ENCODE peak calls at places on chromosome 20, in four cellular contexts. C, B, V and N are unnamed samples.

GRCh38 chr20:33687370-33687915 is 1.3 kb upstream of the E2F1 start:
- DNase-seq in C (no peak), B (no peak), V (no peak), N (no peak)

GRCh38 chr20:23050847-23051627 is 1.6 kb upstream of the THBD start:
- DNase-seq in C (peak; percentile 97), V (peak; percentile 93), B (peak; percentile 30), N (no peak)

GRCh38 chr20:59031326-59032022 is 661 bp downstream of the ATP5F1E start:
- DNase-seq in C (peak; percentile 25), V (no peak), B (peak; percentile 15), N (peak; percentile 48)

GRCh38 chr20:17108896-17109295 is 117.9 kb upstream of the PCSK2 start:
- DNase-seq in C (no peak), V (no peak), B (no peak), N (no peak)

GRCh38 chr20:61874421-61875068 is 191.1 kb downstream of the TAF4 start:
- DNase-seq in C (peak; percentile 78), V (peak; percentile 81), B (no peak), N (peak; percentile 7)

GRCh38 chr20:59939052-59939878 is 840 bp downstream of the PPP1R3D start:
- DNase-seq in V (peak; percentile 55), B (no peak), C (peak; percentile 69), N (no peak)

GRCh38 chr20:47487175-47487917 is 14.3 kb upstream of the NCOA3 start:
- DNase-seq in V (no peak), C (no peak), B (no peak), N (peak; percentile 96)

GRCh38 chr20:59752704-59753460 is 148.5 kb downstream of the PHACTR3 start:
- DNase-seq in B (no peak), C (no peak), V (no peak), N (peak; percentile 2)

GRCh38 chr20:36320898-36321695 is 15.0 kb downstream of the DLGAP4 start:
- DNase-seq in B (no peak), V (no peak), C (no peak), N (no peak)

GRCh38 chr20:13874269-13875158 is 89.7 kb downstream of the NDUFAF5 start:
- DNase-seq in V (peak; percentile 52), C (peak; percentile 74), B (no peak), N (no peak)

GRCh38 chr20:32536861-32537656 is 48.1 kb downstream of the NOL4L start:
- DNase-seq in B (peak; percentile 78), C (peak; percentile 61), V (peak; percentile 39), N (peak; percentile 68)

GRCh38 chr20:62316331-62317166 is 13.8 kb downstream of the ADRM1 start:
- DNase-seq in C (no peak), B (no peak), V (no peak), N (no peak)

GRCh38 chr20:43536817-43537440 is 21.9 kb upstream of the SGK2 start:
- DNase-seq in B (no peak), C (peak; percentile 17), V (no peak), N (no peak)

GRCh38 chr20:20139403-20139802 is 87.1 kb downstream of the CFAP61 start:
- DNase-seq in B (no peak), C (no peak), V (no peak), N (no peak)

GRCh38 chr20:25453035-25453810 is 45.8 kb downstream of the GINS1 start:
- DNase-seq in V (no peak), C (no peak), B (no peak), N (no peak)

GRCh38 chr20:47574616-47575401 is 73.1 kb downstream of the NCOA3 start:
- DNase-seq in C (peak; percentile 13), B (peak; percentile 16), V (no peak), N (peak; percentile 83)

GRCh38 chr20:8562356-8562755 is 430.3 kb downstream of the PLCB1 start:
- DNase-seq in B (no peak), V (no peak), C (no peak), N (no peak)

GRCh38 chr20:50338479-50339195 is 148.0 kb downstream of the CEBPB start:
- DNase-seq in C (peak; percentile 73), B (peak; percentile 86), V (peak; percentile 39), N (no peak)

GRCh38 chr20:17381701-17382100 is 149.5 kb downstream of the BFSP1 start:
- DNase-seq in B (no peak), C (no peak), V (no peak), N (no peak)

DNA sequence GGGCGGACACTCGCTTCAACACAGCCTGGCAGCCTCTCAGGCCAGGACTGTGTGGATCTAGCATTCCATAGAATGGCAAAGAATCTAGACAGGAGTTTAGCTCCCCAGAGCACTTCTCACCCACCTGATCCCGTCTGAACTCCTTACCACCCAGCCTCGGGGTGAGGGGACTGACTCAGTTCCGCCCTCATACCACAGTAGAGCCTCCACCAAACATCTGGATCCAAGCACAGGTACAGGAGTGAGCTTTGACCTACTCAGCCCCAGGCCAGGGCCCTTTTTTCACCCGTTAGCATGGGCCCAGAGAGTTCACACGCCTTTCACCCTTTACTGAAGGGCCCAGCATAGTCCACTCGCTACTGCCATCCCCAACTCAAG is 715 bp downstream of the PSMF1 start:
- DNase-seq in V (no peak), C (no peak), B (peak; percentile 16), N (peak; percentile 19)
- H3K79me2 ChIP-seq in V (peaks cover 57% of the 10 kb centered on the region), C (peaks cover 54% of the 10 kb centered on the region), B (peaks cover 66% of the 10 kb centered on the region), N (peaks cover 55% of the 10 kb centered on the region)

DNA sequence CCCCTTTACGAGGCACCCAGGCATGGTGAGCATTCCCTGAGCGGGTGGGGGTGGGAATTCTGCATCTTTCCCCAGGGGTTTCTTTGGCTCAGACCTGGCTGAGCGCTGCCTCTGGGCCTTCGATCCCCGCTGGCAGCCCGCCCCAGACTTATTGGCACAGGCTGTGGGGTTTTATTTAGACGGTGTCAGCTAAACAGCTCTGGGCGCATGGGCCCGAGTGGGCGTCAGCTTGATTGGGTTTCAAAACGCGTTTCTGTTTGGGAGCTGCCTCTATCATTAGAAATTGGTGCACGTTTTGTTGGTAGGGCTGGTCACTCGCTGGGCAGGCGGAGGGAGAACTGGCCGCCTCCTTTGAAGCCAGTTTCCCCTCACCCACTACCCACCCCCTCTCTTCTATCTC is 21.0 kb downstream of the PMEPA1 start:
- DNase-seq in V (no peak), C (no peak), B (no peak), N (no peak)
- H3K79me2 ChIP-seq in V (no peaks in the 10 kb centered on the region), C (peaks cover 97% of the 10 kb centered on the region), B (no peaks in the 10 kb centered on the region), N (peaks cover 9% of the 10 kb centered on the region)

GRCh38 chr20:45061244-45061643 is 39.7 kb downstream of the KCNS1 start:
- DNase-seq in B (no peak), V (no peak), C (no peak), N (no peak)
- H3K79me2 ChIP-seq in B (peaks cover 8% of the 10 kb centered on the region), V (no peaks in the 10 kb centered on the region), C (peaks cover 11% of the 10 kb centered on the region), N (peaks cover 27% of the 10 kb centered on the region)

GRCh38 chr20:5171074-5171789 is 44.4 kb downstream of the CDS2 start:
- DNase-seq in V (peak; percentile 64), C (peak; percentile 56), B (no peak), N (no peak)
- H3K79me2 ChIP-seq in V (peaks cover 66% of the 10 kb centered on the region), C (peaks cover 43% of the 10 kb centered on the region), B (peaks cover 74% of the 10 kb centered on the region), N (no peaks in the 10 kb centered on the region)

GRCh38 chr20:53569005-53569404 is 24.6 kb downstream of the ZNF217 start:
- DNase-seq in C (no peak), B (no peak), V (no peak), N (no peak)
- H3K79me2 ChIP-seq in C (peaks cover 63% of the 10 kb centered on the region), B (peaks cover 58% of the 10 kb centered on the region), V (peaks cover 77% of the 10 kb centered on the region), N (peaks cover 63% of the 10 kb centered on the region)